ENCODE peak calls at places on chromosomes 2 and 18, in seven cellular contexts. S, J, X, G, N, R and Z are unnamed samples.

GRCh38 chr2:104658149-104658839 is 195.6 kb upstream of the POU3F3 start:
- DNase-seq in S (peak), J (no peak), X (no peak), G (no peak), N (no peak), R (no peak), Z (no peak)

GRCh38 chr2:120001461-120001860 is 11.4 kb upstream of the EPB41L5 start:
- DNase-seq in S (no peak), J (no peak), X (no peak), G (no peak), N (no peak), R (no peak), Z (no peak)

GRCh38 chr2:227780981-227781630 is 32.5 kb upstream of the CCL20 start:
- DNase-seq in S (no peak), J (no peak), X (no peak), G (no peak), N (no peak), R (no peak), Z (peak)

GRCh38 chr2:45469314-45470099 is 141.6 kb downstream of the SRBD1 start:
- DNase-seq in S (no peak), J (no peak), X (no peak), G (no peak), N (no peak), R (no peak), Z (no peak)

GRCh38 chr2:240557808-240558207 is at the start of gene ANKMY1:
- DNase-seq in S (peak), J (peak), X (no peak), G (no peak), N (peak), R (no peak), Z (peak)

GRCh38 chr2:223054193-223054781 is 2.3 kb downstream of the KCNE4 start:
- DNase-seq in S (peak), J (peak), X (no peak), G (peak), N (peak), R (no peak), Z (no peak)

GRCh38 chr2:3766824-3767223 is 63.4 kb downstream of the DCDC2C start:
- DNase-seq in S (no peak), J (no peak), X (no peak), G (no peak), N (no peak), R (no peak), Z (peak)

GRCh38 chr2:88003074-88003755 is 13.1 kb downstream of the RNU2-63P start:
- DNase-seq in S (peak), J (no peak), X (no peak), G (no peak), N (no peak), R (no peak), Z (no peak)

GRCh38 chr2:177606636-177607035 is 214.1 kb downstream of the AGPS start:
- DNase-seq in S (peak), J (peak), X (no peak), G (no peak), N (peak), R (no peak), Z (no peak)

GRCh38 chr2:135913726-135914365 is 37.6 kb upstream of the MCM6 start:
- DNase-seq in S (peak), J (peak), X (no peak), G (no peak), N (peak), R (peak), Z (no peak)

GRCh38 chr2:135914485-135914884 is 38.2 kb upstream of the MCM6 start:
- DNase-seq in S (no peak), J (no peak), X (no peak), G (no peak), N (no peak), R (no peak), Z (no peak)

GRCh38 chr2:135916232-135916631 is 40.0 kb upstream of the MCM6 start:
- DNase-seq in S (peak), J (peak), X (no peak), G (no peak), N (peak), R (no peak), Z (no peak)
- TF ChIP-seq CTCF in S (peak), J (peak), X (peak), G (peak), N (peak), R (peak), Z (peak)

DNA sequence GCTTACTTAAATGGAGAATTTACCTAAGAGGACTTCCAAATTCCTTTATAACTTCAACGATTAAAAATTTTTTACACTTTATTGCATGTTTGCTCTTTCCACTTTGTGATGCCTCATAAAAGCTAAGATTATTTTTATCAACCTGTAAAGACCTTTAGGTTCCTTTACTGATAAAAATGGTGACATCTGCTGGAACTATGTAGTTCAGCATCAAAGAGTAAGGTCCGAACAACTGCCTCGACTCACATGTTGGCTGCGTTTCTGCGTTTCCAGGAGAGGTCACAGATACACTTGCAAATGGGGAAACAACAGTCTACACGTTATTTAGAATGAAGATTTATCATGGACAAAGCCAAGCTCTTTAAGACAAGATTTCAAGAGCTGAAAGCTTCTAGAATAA is 18.8 kb upstream of the TMX3 start:
- DNase-seq in S (no peak), J (no peak), X (no peak), G (no peak), N (peak), R (no peak), Z (no peak)
- TF ChIP-seq CTCF in S (no peak), J (peak), X (no peak), G (no peak), N (no peak), R (no peak), Z (no peak)

DNA sequence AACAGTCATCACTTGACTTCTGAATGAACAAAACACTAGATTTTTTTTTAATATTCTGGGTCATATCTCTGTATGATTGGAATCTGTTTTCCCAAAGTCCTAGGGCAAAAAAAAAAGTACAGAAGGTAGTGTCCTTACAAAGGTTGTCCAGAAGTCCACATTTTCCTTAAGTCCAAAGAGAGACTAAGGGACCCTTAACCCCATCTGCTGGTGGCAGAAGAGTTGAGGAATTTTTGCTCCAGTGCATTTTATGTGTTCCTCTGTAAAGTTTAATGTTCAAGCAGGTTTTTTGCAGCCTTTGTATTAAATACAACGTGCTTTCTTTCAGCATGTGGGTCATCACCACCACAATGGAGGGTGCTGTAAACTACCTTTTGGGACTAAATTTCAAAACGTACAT is 215.9 kb downstream of the SP3 start:
- DNase-seq in S (peak), J (peak), X (peak), G (no peak), N (peak), R (peak), Z (no peak)
- TF ChIP-seq CTCF in S (peak), J (peak), X (peak), G (no peak), N (peak), R (peak), Z (peak)

GRCh38 chr2:129902731-129903585 is 76.5 kb upstream of the RAB6C start:
- DNase-seq in S (no peak), J (no peak), X (no peak), G (no peak), N (no peak), R (no peak), Z (peak)

GRCh38 chr2:129905664-129906081 is 73.8 kb upstream of the RAB6C start:
- DNase-seq in S (no peak), J (no peak), X (no peak), G (no peak), N (no peak), R (no peak), Z (peak)

GRCh38 chr2:129904532-129905446 is 74.7 kb upstream of the RAB6C start:
- DNase-seq in S (no peak), J (no peak), X (no peak), G (no peak), N (no peak), R (no peak), Z (peak)

GRCh38 chr2:129901754-129902415 is 77.6 kb upstream of the RAB6C start:
- DNase-seq in S (no peak), J (no peak), X (no peak), G (no peak), N (no peak), R (no peak), Z (peak)

DNA sequence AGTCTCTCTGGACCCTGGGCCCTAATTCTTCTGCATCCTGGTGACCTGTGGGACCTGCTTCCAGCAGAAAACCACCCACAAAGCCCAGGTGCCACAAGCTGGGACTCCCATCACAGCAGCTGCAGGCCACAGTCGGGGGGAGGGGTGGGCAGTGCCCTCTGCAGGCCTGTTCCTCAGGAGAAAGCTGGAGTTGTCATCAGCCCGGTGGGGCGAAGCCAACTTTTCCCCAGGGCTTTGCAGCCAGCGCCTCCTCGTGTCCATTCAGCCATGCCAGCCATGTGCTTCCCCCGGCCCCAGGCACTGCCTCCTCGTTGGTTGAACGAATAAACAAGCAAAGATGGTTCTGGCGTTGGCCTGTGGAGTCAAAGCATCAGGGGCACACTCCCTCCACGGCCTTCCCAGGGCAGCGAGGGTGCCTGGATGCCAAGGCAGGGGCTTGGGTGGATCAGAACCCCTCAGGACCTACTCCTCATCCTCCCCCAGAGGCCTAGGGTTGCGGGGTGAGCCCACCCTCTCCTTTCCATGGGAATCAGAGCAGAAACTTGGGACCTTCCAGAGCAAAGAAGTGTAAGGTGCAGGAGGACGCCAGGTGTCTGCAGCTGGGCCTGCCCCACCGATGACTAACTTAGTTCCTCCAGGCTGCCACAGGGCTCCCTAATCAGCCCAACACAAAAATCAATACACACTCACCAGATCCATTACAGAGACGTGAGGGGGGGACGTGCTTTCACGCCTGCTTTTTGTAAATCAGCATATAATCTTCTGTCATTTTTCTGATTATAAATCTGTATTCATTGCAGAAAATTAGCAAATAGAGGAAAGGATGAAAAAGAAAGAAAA is 75.7 kb upstream of the RAB6C start:
- DNase-seq in S (no peak), J (no peak), X (no peak), G (no peak), N (no peak), R (no peak), Z (peak)
- TF ChIP-seq CTCF in S (no peak), J (no peak), X (no peak), G (no peak), N (no peak), R (no peak), Z (no peak)

DNA sequence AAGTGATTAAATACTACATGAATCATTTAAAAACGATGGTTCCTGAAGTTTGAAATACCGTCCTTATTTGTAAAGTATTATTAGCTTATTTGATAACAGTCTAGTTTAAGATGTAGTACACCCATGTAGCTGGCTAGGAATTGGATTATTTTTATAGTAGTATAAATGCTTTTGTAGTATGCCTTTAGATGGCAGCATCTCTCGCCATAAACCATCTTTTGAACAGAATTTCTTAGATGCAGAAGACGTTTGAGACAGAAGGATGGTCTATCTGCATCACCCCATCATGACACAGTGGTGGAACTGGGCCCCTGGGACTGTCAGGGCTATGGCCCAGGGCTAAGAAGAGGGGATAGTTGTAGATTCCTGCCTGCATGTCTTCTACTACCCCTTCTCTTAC is 152.7 kb downstream of the WDSUB1 start:
- DNase-seq in S (no peak), J (peak), X (no peak), G (no peak), N (peak), R (no peak), Z (no peak)
- TF ChIP-seq CTCF in S (peak), J (peak), X (peak), G (no peak), N (peak), R (no peak), Z (peak)

GRCh38 chr2:128178650-128179460 is 87.9 kb downstream of the UGGT1 start:
- DNase-seq in S (peak), J (peak), X (peak), G (peak), N (peak), R (peak), Z (no peak)
- TF ChIP-seq CTCF in S (peak), J (peak), X (peak), G (peak), N (peak), R (peak), Z (peak)